ENCODE peak calls at places on chromosome 4, in seven cellular contexts. Y, N, J, T, S, V and W are unnamed samples.

GRCh38 chr4:182831376-182831775 is 85.8 kb downstream of the DCTD start:
- DNase-seq in N (no peak), J (no peak), T (no peak), Y (no peak), S (no peak), V (no peak), W (no peak)

GRCh38 chr4:23122666-23123400 is 430.1 kb downstream of the GBA3 start:
- DNase-seq in T (no peak), J (no peak), Y (no peak), N (no peak), S (no peak), V (no peak), W (no peak)

GRCh38 chr4:146278986-146279385 is 64.6 kb downstream of the REELD1 start:
- DNase-seq in Y (no peak), N (no peak), S (no peak), T (no peak), J (no peak), V (no peak), W (no peak)

GRCh38 chr4:88599714-88600113 is 7.4 kb downstream of the HERC3 start:
- DNase-seq in J (no peak), T (no peak), Y (no peak), S (no peak), V (no peak), N (no peak), W (no peak)

GRCh38 chr4:156312261-156312847 is 358.7 kb upstream of the CTSO start:
- DNase-seq in Y (no peak), V (no peak), J (no peak), T (no peak), N (no peak), S (no peak), W (no peak)

GRCh38 chr4:110055014-110055768 is 142.5 kb downstream of the EGF start:
- DNase-seq in J (no peak), N (no peak), V (no peak), Y (peak), S (peak), T (no peak), W (no peak)

GRCh38 chr4:18923496-18924161 is 902.1 kb upstream of the LCORL start:
- DNase-seq in Y (no peak), T (no peak), S (no peak), V (no peak), J (no peak), N (no peak), W (no peak)

GRCh38 chr4:107666134-107666533 is 53.9 kb downstream of the PAPSS1 start:
- DNase-seq in Y (no peak), N (no peak), V (no peak), J (no peak), T (no peak), S (peak), W (no peak)

GRCh38 chr4:185068837-185069236 is 50.5 kb downstream of the HELT start:
- DNase-seq in S (no peak), T (no peak), Y (no peak), V (no peak), N (no peak), J (no peak), W (no peak)

GRCh38 chr4:38681283-38682066 is 17.5 kb downstream of the KLF3 start:
- DNase-seq in S (no peak), J (no peak), Y (no peak), N (no peak), V (no peak), T (no peak), W (no peak)

GRCh38 chr4:38119663-38120374 is 159.6 kb downstream of the PTTG2 start:
- DNase-seq in V (no peak), T (no peak), S (peak), J (no peak), Y (no peak), N (peak), W (no peak)

GRCh38 chr4:57550143-57550542 is 440.0 kb upstream of the IGFBP7 start:
- DNase-seq in N (peak), S (no peak), V (no peak), Y (no peak), T (no peak), J (no peak), W (no peak)

GRCh38 chr4:31291238-31291637 is 571.1 kb downstream of the PCDH7 start:
- DNase-seq in V (no peak), Y (no peak), N (no peak), J (no peak), S (no peak), T (no peak), W (no peak)

GRCh38 chr4:138217567-138217966 is 24.6 kb downstream of the SLC7A11 start:
- DNase-seq in Y (peak), N (no peak), S (no peak), V (no peak), J (no peak), T (no peak), W (no peak)

GRCh38 chr4:28267166-28267565 is 1406.5 kb downstream of the STIM2 start:
- DNase-seq in J (no peak), V (no peak), Y (no peak), S (no peak), T (no peak), N (no peak), W (no peak)

GRCh38 chr4:56728512-56728911 is 47.4 kb upstream of the HOPX start:
- DNase-seq in S (no peak), T (no peak), J (no peak), Y (no peak), N (peak), V (no peak), W (no peak)

GRCh38 chr4:1547131-1547862 is 136.8 kb downstream of the FAM53A start:
- DNase-seq in Y (no peak), V (no peak), S (no peak), N (no peak), J (no peak), T (no peak), W (no peak)

GRCh38 chr4:57426779-57427395 is 316.7 kb upstream of the IGFBP7 start:
- DNase-seq in J (no peak), V (no peak), N (peak), T (no peak), Y (peak), S (peak), W (peak)

GRCh38 chr4:42397256-42397634 is at the start of gene SHISA3:
- DNase-seq in S (peak), T (no peak), Y (no peak), N (no peak), V (no peak), J (no peak), W (no peak)

GRCh38 chr4:98377626-98378025 is 116.4 kb downstream of the RAP1GDS1 start:
- DNase-seq in Y (no peak), V (no peak), S (no peak), J (no peak), T (no peak), N (no peak), W (no peak)

GRCh38 chr4:122665148-122665547 is 44.3 kb upstream of the IL21 start:
- DNase-seq in J (no peak), Y (no peak), N (no peak), S (no peak), T (no peak), V (no peak), W (no peak)

GRCh38 chr4:13384055-13384454 is 100.1 kb downstream of the RAB28 start:
- DNase-seq in N (no peak), S (no peak), V (no peak), J (no peak), T (no peak), Y (no peak), W (no peak)

GRCh38 chr4:186743261-186743660 is 19.6 kb upstream of the FAT1 start:
- DNase-seq in V (no peak), Y (peak), N (no peak), J (no peak), S (no peak), T (no peak), W (no peak)